ENCODE peak calls at places on chromosomes 5 and 9, in four cellular contexts. X, B, Q and J are unnamed samples.

GRCh38 chr5:59187772-59188347 is 605.0 kb downstream of the RAB3C start:
- DNase-seq in X (no peak), B (no peak), Q (no peak), J (peak)

GRCh38 chr9:34995288-34996060 is 5.9 kb downstream of the DNAJB5 start:
- DNase-seq in X (no peak), B (no peak), Q (no peak), J (no peak)

GRCh38 chr5:2579126-2579525 is 172.4 kb downstream of the IRX2 start:
- DNase-seq in X (no peak), Q (no peak), B (no peak), J (peak)

GRCh38 chr5:75055727-75056144 is 3.4 kb upstream of the GCNT4 start:
- DNase-seq in Q (no peak), B (no peak), X (no peak), J (no peak)

GRCh38 chr5:132962429-132962928 is 955 bp downstream of the AFF4 start:
- DNase-seq in X (peak), B (peak), Q (peak), J (peak)

GRCh38 chr5:108136493-108136892 is 245.4 kb downstream of the FBXL17 start:
- DNase-seq in Q (no peak), X (no peak), B (no peak), J (no peak)

GRCh38 chr9:86241216-86241615 is 18.2 kb downstream of the C9orf153 start:
- DNase-seq in X (no peak), Q (no peak), B (no peak), J (no peak)

GRCh38 chr5:157506981-157507780 is 47.2 kb downstream of the NIPAL4 start:
- DNase-seq in Q (no peak), X (no peak), B (no peak), J (no peak)

GRCh38 chr9:112894031-112894430 is 3.4 kb upstream of the SLC46A2 start:
- DNase-seq in Q (no peak), B (no peak), X (no peak), J (no peak)